ENCODE peak calls at places on chromosomes 13 and 19, in nine cellular contexts. One of them, this sample, is unnamed.

GRCh38 chr13:51801631-51802099 is 2.3 kb downstream of the DHRS12 start:
- DNase-seq in T-helper 17 cell: no peak
- DNase-seq in stimulated activated CD4-positive, alpha-beta T cell treated with anti-CD3 and anti-CD28 coated beads, Interleukin-4, amount 100 ng/mL, for 24 hours: no peak
- DNase-seq in activated gamma-delta T cell treated with anti-CD3 and anti-CD28 coated beads, Interleukin-2, amount 50 U/mL, for 16 hours: no peak
- DNase-seq in progenitor cell of endocrine pancreas: no peak
- DNase-seq in dermis microvascular lymphatic vessel endothelial cell: no peak
- DNase-seq in C1 segment of cervical spinal cord: peak
- DNase-seq in RPMI7951: no peak
- DNase-seq in anterior cingulate cortex: peak
- DNase-seq in this sample: no peak

GRCh38 chr19:44749318-44749717 is 810 bp downstream of the BCL3 start:
- DNase-seq in T-helper 17 cell: no peak
- DNase-seq in stimulated activated CD4-positive, alpha-beta T cell treated with anti-CD3 and anti-CD28 coated beads, Interleukin-4, amount 100 ng/mL, for 24 hours: no peak
- DNase-seq in activated gamma-delta T cell treated with anti-CD3 and anti-CD28 coated beads, Interleukin-2, amount 50 U/mL, for 16 hours: no peak
- DNase-seq in progenitor cell of endocrine pancreas: no peak
- DNase-seq in dermis microvascular lymphatic vessel endothelial cell: no peak
- DNase-seq in C1 segment of cervical spinal cord: no peak
- DNase-seq in RPMI7951: no peak
- DNase-seq in anterior cingulate cortex: no peak
- DNase-seq in this sample: no peak

GRCh38 chr19:55669418-55670279 is 5.4 kb upstream of the EPN1 start:
- DNase-seq in T-helper 17 cell: no peak
- DNase-seq in stimulated activated CD4-positive, alpha-beta T cell treated with anti-CD3 and anti-CD28 coated beads, Interleukin-4, amount 100 ng/mL, for 24 hours: no peak
- DNase-seq in activated gamma-delta T cell treated with anti-CD3 and anti-CD28 coated beads, Interleukin-2, amount 50 U/mL, for 16 hours: no peak
- DNase-seq in progenitor cell of endocrine pancreas: no peak
- DNase-seq in dermis microvascular lymphatic vessel endothelial cell: no peak
- DNase-seq in C1 segment of cervical spinal cord: no peak
- DNase-seq in RPMI7951: no peak
- DNase-seq in anterior cingulate cortex: no peak
- DNase-seq in this sample: no peak

GRCh38 chr13:80082396-80083096 is 258.4 kb downstream of the SPRY2 start:
- DNase-seq in T-helper 17 cell: no peak
- DNase-seq in stimulated activated CD4-positive, alpha-beta T cell treated with anti-CD3 and anti-CD28 coated beads, Interleukin-4, amount 100 ng/mL, for 24 hours: no peak
- DNase-seq in activated gamma-delta T cell treated with anti-CD3 and anti-CD28 coated beads, Interleukin-2, amount 50 U/mL, for 16 hours: no peak
- DNase-seq in progenitor cell of endocrine pancreas: no peak
- DNase-seq in dermis microvascular lymphatic vessel endothelial cell: no peak
- DNase-seq in C1 segment of cervical spinal cord: no peak
- DNase-seq in RPMI7951: peak
- DNase-seq in anterior cingulate cortex: no peak
- DNase-seq in this sample: no peak

GRCh38 chr13:67224148-67224846 is 5.8 kb downstream of the PCDH9 start:
- DNase-seq in T-helper 17 cell: no peak
- DNase-seq in stimulated activated CD4-positive, alpha-beta T cell treated with anti-CD3 and anti-CD28 coated beads, Interleukin-4, amount 100 ng/mL, for 24 hours: peak
- DNase-seq in activated gamma-delta T cell treated with anti-CD3 and anti-CD28 coated beads, Interleukin-2, amount 50 U/mL, for 16 hours: no peak
- DNase-seq in progenitor cell of endocrine pancreas: no peak
- DNase-seq in dermis microvascular lymphatic vessel endothelial cell: peak
- DNase-seq in C1 segment of cervical spinal cord: peak
- DNase-seq in RPMI7951: peak
- DNase-seq in anterior cingulate cortex: peak
- DNase-seq in this sample: peak

GRCh38 chr13:48975101-48975925 is at the start of gene FNDC3A:
- DNase-seq in T-helper 17 cell: peak
- DNase-seq in stimulated activated CD4-positive, alpha-beta T cell treated with anti-CD3 and anti-CD28 coated beads, Interleukin-4, amount 100 ng/mL, for 24 hours: peak
- DNase-seq in activated gamma-delta T cell treated with anti-CD3 and anti-CD28 coated beads, Interleukin-2, amount 50 U/mL, for 16 hours: peak
- DNase-seq in progenitor cell of endocrine pancreas: peak
- DNase-seq in dermis microvascular lymphatic vessel endothelial cell: peak
- DNase-seq in C1 segment of cervical spinal cord: peak
- DNase-seq in RPMI7951: peak
- DNase-seq in anterior cingulate cortex: peak
- DNase-seq in this sample: no peak

GRCh38 chr13:99605417-99606321 is 104.4 kb downstream of the TM9SF2 start:
- DNase-seq in T-helper 17 cell: peak
- DNase-seq in stimulated activated CD4-positive, alpha-beta T cell treated with anti-CD3 and anti-CD28 coated beads, Interleukin-4, amount 100 ng/mL, for 24 hours: peak
- DNase-seq in activated gamma-delta T cell treated with anti-CD3 and anti-CD28 coated beads, Interleukin-2, amount 50 U/mL, for 16 hours: peak
- DNase-seq in progenitor cell of endocrine pancreas: peak
- DNase-seq in dermis microvascular lymphatic vessel endothelial cell: peak
- DNase-seq in C1 segment of cervical spinal cord: peak
- DNase-seq in RPMI7951: peak
- DNase-seq in anterior cingulate cortex: no peak
- DNase-seq in this sample: no peak

GRCh38 chr19:7917292-7918061 is 2.7 kb upstream of the SNAPC2 start:
- DNase-seq in T-helper 17 cell: peak
- DNase-seq in stimulated activated CD4-positive, alpha-beta T cell treated with anti-CD3 and anti-CD28 coated beads, Interleukin-4, amount 100 ng/mL, for 24 hours: peak
- DNase-seq in activated gamma-delta T cell treated with anti-CD3 and anti-CD28 coated beads, Interleukin-2, amount 50 U/mL, for 16 hours: peak
- DNase-seq in progenitor cell of endocrine pancreas: no peak
- DNase-seq in dermis microvascular lymphatic vessel endothelial cell: no peak
- DNase-seq in C1 segment of cervical spinal cord: no peak
- DNase-seq in RPMI7951: no peak
- DNase-seq in anterior cingulate cortex: no peak
- DNase-seq in this sample: no peak

GRCh38 chr19:38210458-38210987 is 13.5 kb downstream of the DPF1 start:
- DNase-seq in T-helper 17 cell: no peak
- DNase-seq in stimulated activated CD4-positive, alpha-beta T cell treated with anti-CD3 and anti-CD28 coated beads, Interleukin-4, amount 100 ng/mL, for 24 hours: no peak
- DNase-seq in activated gamma-delta T cell treated with anti-CD3 and anti-CD28 coated beads, Interleukin-2, amount 50 U/mL, for 16 hours: no peak
- DNase-seq in progenitor cell of endocrine pancreas: peak
- DNase-seq in dermis microvascular lymphatic vessel endothelial cell: no peak
- DNase-seq in C1 segment of cervical spinal cord: peak
- DNase-seq in RPMI7951: no peak
- DNase-seq in anterior cingulate cortex: peak
- DNase-seq in this sample: no peak

GRCh38 chr19:33459220-33459619 is 62.4 kb downstream of the PEPD start:
- DNase-seq in T-helper 17 cell: no peak
- DNase-seq in stimulated activated CD4-positive, alpha-beta T cell treated with anti-CD3 and anti-CD28 coated beads, Interleukin-4, amount 100 ng/mL, for 24 hours: no peak
- DNase-seq in activated gamma-delta T cell treated with anti-CD3 and anti-CD28 coated beads, Interleukin-2, amount 50 U/mL, for 16 hours: no peak
- DNase-seq in progenitor cell of endocrine pancreas: no peak
- DNase-seq in dermis microvascular lymphatic vessel endothelial cell: no peak
- DNase-seq in C1 segment of cervical spinal cord: no peak
- DNase-seq in RPMI7951: no peak
- DNase-seq in anterior cingulate cortex: no peak
- DNase-seq in this sample: no peak

GRCh38 chr13:113179374-113180230 is 21.2 kb downstream of the PROZ start:
- DNase-seq in T-helper 17 cell: no peak
- DNase-seq in stimulated activated CD4-positive, alpha-beta T cell treated with anti-CD3 and anti-CD28 coated beads, Interleukin-4, amount 100 ng/mL, for 24 hours: no peak
- DNase-seq in activated gamma-delta T cell treated with anti-CD3 and anti-CD28 coated beads, Interleukin-2, amount 50 U/mL, for 16 hours: no peak
- DNase-seq in progenitor cell of endocrine pancreas: no peak
- DNase-seq in dermis microvascular lymphatic vessel endothelial cell: no peak
- DNase-seq in C1 segment of cervical spinal cord: no peak
- DNase-seq in RPMI7951: no peak
- DNase-seq in anterior cingulate cortex: no peak
- DNase-seq in this sample: no peak

GRCh38 chr19:17339088-17339741 is 1.9 kb downstream of the GTPBP3 start:
- DNase-seq in T-helper 17 cell: no peak
- DNase-seq in stimulated activated CD4-positive, alpha-beta T cell treated with anti-CD3 and anti-CD28 coated beads, Interleukin-4, amount 100 ng/mL, for 24 hours: peak
- DNase-seq in activated gamma-delta T cell treated with anti-CD3 and anti-CD28 coated beads, Interleukin-2, amount 50 U/mL, for 16 hours: no peak
- DNase-seq in progenitor cell of endocrine pancreas: no peak
- DNase-seq in dermis microvascular lymphatic vessel endothelial cell: no peak
- DNase-seq in C1 segment of cervical spinal cord: no peak
- DNase-seq in RPMI7951: no peak
- DNase-seq in anterior cingulate cortex: no peak
- DNase-seq in this sample: no peak

GRCh38 chr19:37977992-37978391 is 71.0 kb downstream of the SIPA1L3 start:
- DNase-seq in T-helper 17 cell: no peak
- DNase-seq in stimulated activated CD4-positive, alpha-beta T cell treated with anti-CD3 and anti-CD28 coated beads, Interleukin-4, amount 100 ng/mL, for 24 hours: no peak
- DNase-seq in activated gamma-delta T cell treated with anti-CD3 and anti-CD28 coated beads, Interleukin-2, amount 50 U/mL, for 16 hours: no peak
- DNase-seq in progenitor cell of endocrine pancreas: no peak
- DNase-seq in dermis microvascular lymphatic vessel endothelial cell: peak
- DNase-seq in C1 segment of cervical spinal cord: no peak
- DNase-seq in RPMI7951: peak
- DNase-seq in anterior cingulate cortex: no peak
- DNase-seq in this sample: no peak

GRCh38 chr19:5081441-5082161 is 112.7 kb downstream of the KDM4B start:
- DNase-seq in T-helper 17 cell: no peak
- DNase-seq in stimulated activated CD4-positive, alpha-beta T cell treated with anti-CD3 and anti-CD28 coated beads, Interleukin-4, amount 100 ng/mL, for 24 hours: no peak
- DNase-seq in activated gamma-delta T cell treated with anti-CD3 and anti-CD28 coated beads, Interleukin-2, amount 50 U/mL, for 16 hours: no peak
- DNase-seq in progenitor cell of endocrine pancreas: no peak
- DNase-seq in dermis microvascular lymphatic vessel endothelial cell: no peak
- DNase-seq in C1 segment of cervical spinal cord: no peak
- DNase-seq in RPMI7951: no peak
- DNase-seq in anterior cingulate cortex: no peak
- DNase-seq in this sample: no peak

GRCh38 chr13:51768976-51769375 is 35.0 kb downstream of the DHRS12 start:
- DNase-seq in T-helper 17 cell: no peak
- DNase-seq in stimulated activated CD4-positive, alpha-beta T cell treated with anti-CD3 and anti-CD28 coated beads, Interleukin-4, amount 100 ng/mL, for 24 hours: no peak
- DNase-seq in activated gamma-delta T cell treated with anti-CD3 and anti-CD28 coated beads, Interleukin-2, amount 50 U/mL, for 16 hours: no peak
- DNase-seq in progenitor cell of endocrine pancreas: no peak
- DNase-seq in dermis microvascular lymphatic vessel endothelial cell: no peak
- DNase-seq in C1 segment of cervical spinal cord: no peak
- DNase-seq in RPMI7951: no peak
- DNase-seq in anterior cingulate cortex: no peak
- DNase-seq in this sample: no peak

GRCh38 chr13:89393758-89394157 is 1722.6 kb downstream of the SLITRK5 start:
- DNase-seq in T-helper 17 cell: no peak
- DNase-seq in stimulated activated CD4-positive, alpha-beta T cell treated with anti-CD3 and anti-CD28 coated beads, Interleukin-4, amount 100 ng/mL, for 24 hours: no peak
- DNase-seq in activated gamma-delta T cell treated with anti-CD3 and anti-CD28 coated beads, Interleukin-2, amount 50 U/mL, for 16 hours: no peak
- DNase-seq in progenitor cell of endocrine pancreas: no peak
- DNase-seq in dermis microvascular lymphatic vessel endothelial cell: no peak
- DNase-seq in C1 segment of cervical spinal cord: no peak
- DNase-seq in RPMI7951: no peak
- DNase-seq in anterior cingulate cortex: no peak
- DNase-seq in this sample: no peak

GRCh38 chr13:73598021-73598712 is 536.0 kb downstream of the KLF12 start:
- DNase-seq in T-helper 17 cell: no peak
- DNase-seq in stimulated activated CD4-positive, alpha-beta T cell treated with anti-CD3 and anti-CD28 coated beads, Interleukin-4, amount 100 ng/mL, for 24 hours: no peak
- DNase-seq in activated gamma-delta T cell treated with anti-CD3 and anti-CD28 coated beads, Interleukin-2, amount 50 U/mL, for 16 hours: no peak
- DNase-seq in progenitor cell of endocrine pancreas: no peak
- DNase-seq in dermis microvascular lymphatic vessel endothelial cell: no peak
- DNase-seq in C1 segment of cervical spinal cord: no peak
- DNase-seq in RPMI7951: no peak
- DNase-seq in anterior cingulate cortex: no peak
- DNase-seq in this sample: no peak

GRCh38 chr19:6613711-6614110 is 22.8 kb upstream of the CD70 start:
- DNase-seq in T-helper 17 cell: no peak
- DNase-seq in stimulated activated CD4-positive, alpha-beta T cell treated with anti-CD3 and anti-CD28 coated beads, Interleukin-4, amount 100 ng/mL, for 24 hours: peak
- DNase-seq in activated gamma-delta T cell treated with anti-CD3 and anti-CD28 coated beads, Interleukin-2, amount 50 U/mL, for 16 hours: no peak
- DNase-seq in progenitor cell of endocrine pancreas: no peak
- DNase-seq in dermis microvascular lymphatic vessel endothelial cell: no peak
- DNase-seq in C1 segment of cervical spinal cord: no peak
- DNase-seq in RPMI7951: no peak
- DNase-seq in anterior cingulate cortex: no peak
- DNase-seq in this sample: no peak

GRCh38 chr13:112587359-112587766 is 590 bp downstream of the TUBGCP3 start:
- DNase-seq in T-helper 17 cell: peak
- DNase-seq in stimulated activated CD4-positive, alpha-beta T cell treated with anti-CD3 and anti-CD28 coated beads, Interleukin-4, amount 100 ng/mL, for 24 hours: peak
- DNase-seq in activated gamma-delta T cell treated with anti-CD3 and anti-CD28 coated beads, Interleukin-2, amount 50 U/mL, for 16 hours: peak
- DNase-seq in progenitor cell of endocrine pancreas: peak
- DNase-seq in dermis microvascular lymphatic vessel endothelial cell: peak
- DNase-seq in C1 segment of cervical spinal cord: peak
- DNase-seq in RPMI7951: peak
- DNase-seq in anterior cingulate cortex: peak
- DNase-seq in this sample: peak

GRCh38 chr19:49473868-49474544 is at the start of gene FLT3LG:
- DNase-seq in T-helper 17 cell: peak
- DNase-seq in stimulated activated CD4-positive, alpha-beta T cell treated with anti-CD3 and anti-CD28 coated beads, Interleukin-4, amount 100 ng/mL, for 24 hours: peak
- DNase-seq in activated gamma-delta T cell treated with anti-CD3 and anti-CD28 coated beads, Interleukin-2, amount 50 U/mL, for 16 hours: peak
- DNase-seq in progenitor cell of endocrine pancreas: peak
- DNase-seq in dermis microvascular lymphatic vessel endothelial cell: peak
- DNase-seq in C1 segment of cervical spinal cord: peak
- DNase-seq in RPMI7951: peak
- DNase-seq in anterior cingulate cortex: peak
- DNase-seq in this sample: peak

GRCh38 chr19:35209646-35210045 is 18.9 kb downstream of the FAM187B start:
- DNase-seq in T-helper 17 cell: no peak
- DNase-seq in stimulated activated CD4-positive, alpha-beta T cell treated with anti-CD3 and anti-CD28 coated beads, Interleukin-4, amount 100 ng/mL, for 24 hours: no peak
- DNase-seq in activated gamma-delta T cell treated with anti-CD3 and anti-CD28 coated beads, Interleukin-2, amount 50 U/mL, for 16 hours: no peak
- DNase-seq in progenitor cell of endocrine pancreas: no peak
- DNase-seq in dermis microvascular lymphatic vessel endothelial cell: no peak
- DNase-seq in C1 segment of cervical spinal cord: no peak
- DNase-seq in RPMI7951: no peak
- DNase-seq in anterior cingulate cortex: no peak
- DNase-seq in this sample: no peak

GRCh38 chr13:101881593-101881992 is 429.1 kb downstream of the ITGBL1 start:
- DNase-seq in T-helper 17 cell: no peak
- DNase-seq in stimulated activated CD4-positive, alpha-beta T cell treated with anti-CD3 and anti-CD28 coated beads, Interleukin-4, amount 100 ng/mL, for 24 hours: no peak
- DNase-seq in activated gamma-delta T cell treated with anti-CD3 and anti-CD28 coated beads, Interleukin-2, amount 50 U/mL, for 16 hours: no peak
- DNase-seq in progenitor cell of endocrine pancreas: no peak
- DNase-seq in dermis microvascular lymphatic vessel endothelial cell: no peak
- DNase-seq in C1 segment of cervical spinal cord: no peak
- DNase-seq in RPMI7951: no peak
- DNase-seq in anterior cingulate cortex: no peak
- DNase-seq in this sample: no peak

GRCh38 chr13:21673592-21674270 is 2.9 kb downstream of the FGF9 start:
- DNase-seq in T-helper 17 cell: peak
- DNase-seq in stimulated activated CD4-positive, alpha-beta T cell treated with anti-CD3 and anti-CD28 coated beads, Interleukin-4, amount 100 ng/mL, for 24 hours: peak
- DNase-seq in activated gamma-delta T cell treated with anti-CD3 and anti-CD28 coated beads, Interleukin-2, amount 50 U/mL, for 16 hours: no peak
- DNase-seq in progenitor cell of endocrine pancreas: peak
- DNase-seq in dermis microvascular lymphatic vessel endothelial cell: no peak
- DNase-seq in C1 segment of cervical spinal cord: peak
- DNase-seq in RPMI7951: no peak
- DNase-seq in anterior cingulate cortex: no peak
- DNase-seq in this sample: no peak

GRCh38 chr13:47337781-47338507 is 441.1 kb upstream of the HTR2A start:
- DNase-seq in T-helper 17 cell: no peak
- DNase-seq in stimulated activated CD4-positive, alpha-beta T cell treated with anti-CD3 and anti-CD28 coated beads, Interleukin-4, amount 100 ng/mL, for 24 hours: no peak
- DNase-seq in activated gamma-delta T cell treated with anti-CD3 and anti-CD28 coated beads, Interleukin-2, amount 50 U/mL, for 16 hours: no peak
- DNase-seq in progenitor cell of endocrine pancreas: no peak
- DNase-seq in dermis microvascular lymphatic vessel endothelial cell: no peak
- DNase-seq in C1 segment of cervical spinal cord: no peak
- DNase-seq in RPMI7951: peak
- DNase-seq in anterior cingulate cortex: no peak
- DNase-seq in this sample: no peak

GRCh38 chr19:54391589-54392061 is 23.6 kb upstream of the TTYH1 start:
- DNase-seq in T-helper 17 cell: no peak
- DNase-seq in stimulated activated CD4-positive, alpha-beta T cell treated with anti-CD3 and anti-CD28 coated beads, Interleukin-4, amount 100 ng/mL, for 24 hours: no peak
- DNase-seq in activated gamma-delta T cell treated with anti-CD3 and anti-CD28 coated beads, Interleukin-2, amount 50 U/mL, for 16 hours: no peak
- DNase-seq in progenitor cell of endocrine pancreas: no peak
- DNase-seq in dermis microvascular lymphatic vessel endothelial cell: no peak
- DNase-seq in C1 segment of cervical spinal cord: no peak
- DNase-seq in RPMI7951: no peak
- DNase-seq in anterior cingulate cortex: no peak
- DNase-seq in this sample: no peak

GRCh38 chr13:24493356-24493755 is 19.2 kb downstream of the PARP4 start:
- DNase-seq in T-helper 17 cell: no peak
- DNase-seq in stimulated activated CD4-positive, alpha-beta T cell treated with anti-CD3 and anti-CD28 coated beads, Interleukin-4, amount 100 ng/mL, for 24 hours: no peak
- DNase-seq in activated gamma-delta T cell treated with anti-CD3 and anti-CD28 coated beads, Interleukin-2, amount 50 U/mL, for 16 hours: no peak
- DNase-seq in progenitor cell of endocrine pancreas: no peak
- DNase-seq in dermis microvascular lymphatic vessel endothelial cell: no peak
- DNase-seq in C1 segment of cervical spinal cord: no peak
- DNase-seq in RPMI7951: no peak
- DNase-seq in anterior cingulate cortex: no peak
- DNase-seq in this sample: no peak

GRCh38 chr19:19213822-19214558 is 2.2 kb downstream of the NCAN start:
- DNase-seq in T-helper 17 cell: no peak
- DNase-seq in stimulated activated CD4-positive, alpha-beta T cell treated with anti-CD3 and anti-CD28 coated beads, Interleukin-4, amount 100 ng/mL, for 24 hours: no peak
- DNase-seq in activated gamma-delta T cell treated with anti-CD3 and anti-CD28 coated beads, Interleukin-2, amount 50 U/mL, for 16 hours: no peak
- DNase-seq in progenitor cell of endocrine pancreas: no peak
- DNase-seq in dermis microvascular lymphatic vessel endothelial cell: no peak
- DNase-seq in C1 segment of cervical spinal cord: no peak
- DNase-seq in RPMI7951: no peak
- DNase-seq in anterior cingulate cortex: no peak
- DNase-seq in this sample: no peak

GRCh38 chr13:79108914-79109643 is 297.0 kb downstream of the RBM26 start:
- DNase-seq in T-helper 17 cell: no peak
- DNase-seq in stimulated activated CD4-positive, alpha-beta T cell treated with anti-CD3 and anti-CD28 coated beads, Interleukin-4, amount 100 ng/mL, for 24 hours: no peak
- DNase-seq in activated gamma-delta T cell treated with anti-CD3 and anti-CD28 coated beads, Interleukin-2, amount 50 U/mL, for 16 hours: no peak
- DNase-seq in progenitor cell of endocrine pancreas: no peak
- DNase-seq in dermis microvascular lymphatic vessel endothelial cell: no peak
- DNase-seq in C1 segment of cervical spinal cord: no peak
- DNase-seq in RPMI7951: no peak
- DNase-seq in anterior cingulate cortex: no peak
- DNase-seq in this sample: no peak

GRCh38 chr13:36841411-36841810 is 22.4 kb downstream of the RFXAP start:
- DNase-seq in T-helper 17 cell: no peak
- DNase-seq in stimulated activated CD4-positive, alpha-beta T cell treated with anti-CD3 and anti-CD28 coated beads, Interleukin-4, amount 100 ng/mL, for 24 hours: no peak
- DNase-seq in activated gamma-delta T cell treated with anti-CD3 and anti-CD28 coated beads, Interleukin-2, amount 50 U/mL, for 16 hours: no peak
- DNase-seq in progenitor cell of endocrine pancreas: no peak
- DNase-seq in dermis microvascular lymphatic vessel endothelial cell: no peak
- DNase-seq in C1 segment of cervical spinal cord: no peak
- DNase-seq in RPMI7951: no peak
- DNase-seq in anterior cingulate cortex: no peak
- DNase-seq in this sample: no peak

GRCh38 chr13:39051157-39051556 is 12.9 kb downstream of the NHLRC3 start:
- DNase-seq in T-helper 17 cell: no peak
- DNase-seq in stimulated activated CD4-positive, alpha-beta T cell treated with anti-CD3 and anti-CD28 coated beads, Interleukin-4, amount 100 ng/mL, for 24 hours: no peak
- DNase-seq in activated gamma-delta T cell treated with anti-CD3 and anti-CD28 coated beads, Interleukin-2, amount 50 U/mL, for 16 hours: no peak
- DNase-seq in progenitor cell of endocrine pancreas: no peak
- DNase-seq in dermis microvascular lymphatic vessel endothelial cell: peak
- DNase-seq in C1 segment of cervical spinal cord: no peak
- DNase-seq in RPMI7951: peak
- DNase-seq in anterior cingulate cortex: no peak
- DNase-seq in this sample: no peak

GRCh38 chr13:26977541-26977940 is 194.1 kb downstream of the USP12 start:
- DNase-seq in T-helper 17 cell: no peak
- DNase-seq in stimulated activated CD4-positive, alpha-beta T cell treated with anti-CD3 and anti-CD28 coated beads, Interleukin-4, amount 100 ng/mL, for 24 hours: no peak
- DNase-seq in activated gamma-delta T cell treated with anti-CD3 and anti-CD28 coated beads, Interleukin-2, amount 50 U/mL, for 16 hours: no peak
- DNase-seq in progenitor cell of endocrine pancreas: no peak
- DNase-seq in dermis microvascular lymphatic vessel endothelial cell: no peak
- DNase-seq in C1 segment of cervical spinal cord: no peak
- DNase-seq in RPMI7951: peak
- DNase-seq in anterior cingulate cortex: no peak
- DNase-seq in this sample: no peak

This sample was measured in memory B cell.